ENCODE peak calls at places on chromosomes 13 and 19, in eight cellular contexts. R, M, Q, V, S, D, N and H are unnamed samples.

GRCh38 chr13:39816936-39817335 is 161.5 kb downstream of the COG6 start:
- DNase-seq in R (no peak), M (no peak), Q (no peak), V (no peak), S (no peak), D (no peak), N (no peak), H (no peak)

GRCh38 chr13:112069727-112070300 is 2.9 kb downstream of the SOX1 start:
- DNase-seq in R (no peak), M (no peak), Q (no peak), V (no peak), S (no peak), D (no peak), N (no peak), H (no peak)

GRCh38 chr19:3459322-3459881 is 20.9 kb downstream of the SMIM24 start:
- DNase-seq in R (no peak), M (no peak), Q (peak; percentile 78), V (peak; percentile 87), S (no peak), D (peak; percentile 65), N (peak; percentile 95), H (peak; percentile 83)

GRCh38 chr13:24279267-24279666 is 30.1 kb upstream of the C1QTNF9 start:
- DNase-seq in R (no peak), M (no peak), Q (no peak), V (no peak), S (no peak), D (no peak), N (no peak), H (no peak)

GRCh38 chr19:4369109-4369887 is 25.9 kb downstream of the MPND start:
- DNase-seq in R (peak; percentile 92), M (peak; percentile 83), Q (peak; percentile 62), V (no peak), S (peak; percentile 87), D (peak; percentile 86), N (no peak), H (peak; percentile 89)

GRCh38 chr13:113357529-113357928 is 6.4 kb downstream of the GRTP1 start:
- DNase-seq in R (no peak), M (no peak), Q (no peak), V (no peak), S (no peak), D (no peak), N (no peak), H (no peak)

GRCh38 chr13:32025730-32026129 is 5.8 kb upstream of the FRY start:
- DNase-seq in R (no peak), M (no peak), Q (peak; percentile 45), V (no peak), S (no peak), D (no peak), N (no peak), H (no peak)

GRCh38 chr19:5937550-5937949 is 23.5 kb downstream of the CAPS start:
- DNase-seq in R (peak; percentile 20), M (no peak), Q (no peak), V (no peak), S (no peak), D (no peak), N (no peak), H (no peak)

GRCh38 chr13:32211788-32212187 is 103.4 kb downstream of the ZAR1L start:
- DNase-seq in R (no peak), M (no peak), Q (no peak), V (no peak), S (no peak), D (no peak), N (no peak), H (no peak)

GRCh38 chr13:41065098-41065497 is 3.8 kb downstream of the WBP4 start:
- DNase-seq in R (no peak), M (no peak), Q (no peak), V (no peak), S (no peak), D (no peak), N (no peak), H (no peak)

GRCh38 chr13:25798998-25799397 is 252.8 kb downstream of the SHISA2 start:
- DNase-seq in R (no peak), M (no peak), Q (no peak), V (no peak), S (no peak), D (no peak), N (no peak), H (no peak)

GRCh38 chr19:13411899-13412298 is 94.4 kb downstream of the CACNA1A start:
- DNase-seq in R (no peak), M (no peak), Q (no peak), V (no peak), S (peak; percentile 33), D (no peak), N (no peak), H (no peak)

GRCh38 chr13:43783820-43784219 is 3.0 kb downstream of the ENOX1 start:
- DNase-seq in R (no peak), M (no peak), Q (no peak), V (no peak), S (no peak), D (no peak), N (no peak), H (no peak)

GRCh38 chr13:51995677-51996551 is 15.3 kb downstream of the ATP7B start:
- DNase-seq in R (no peak), M (no peak), Q (no peak), V (no peak), S (no peak), D (peak; percentile 63), N (no peak), H (no peak)

GRCh38 chr13:83943530-83944279 is 61.4 kb upstream of the SLITRK1 start:
- DNase-seq in R (no peak), M (no peak), Q (no peak), V (no peak), S (no peak), D (no peak), N (no peak), H (no peak)

GRCh38 chr13:106481919-106482318 is 53.5 kb downstream of the EFNB2 start:
- DNase-seq in R (no peak), M (no peak), Q (no peak), V (no peak), S (no peak), D (no peak), N (no peak), H (no peak)

GRCh38 chr19:48918801-48919247 is 14.7 kb upstream of the DHDH start:
- DNase-seq in R (no peak), M (no peak), Q (peak; percentile 83), V (no peak), S (no peak), D (no peak), N (no peak), H (no peak)

GRCh38 chr13:19822673-19823072 is 39.9 kb upstream of the PSPC1 start:
- DNase-seq in R (no peak), M (no peak), Q (no peak), V (no peak), S (no peak), D (no peak), N (no peak), H (no peak)

GRCh38 chr13:21673592-21674270 is 2.9 kb downstream of the FGF9 start:
- DNase-seq in R (peak; percentile 84), M (peak; percentile 57), Q (peak; percentile 71), V (no peak), S (peak; percentile 57), D (peak; percentile 56), N (no peak), H (peak; percentile 82)

GRCh38 chr19:29418106-29418684 is 107.6 kb upstream of the VSTM2B start:
- DNase-seq in R (peak; percentile 73), M (no peak), Q (no peak), V (no peak), S (no peak), D (no peak), N (no peak), H (no peak)

GRCh38 chr13:42039946-42040729 is 8.3 kb upstream of the DGKH start:
- DNase-seq in R (peak; percentile 96), M (peak; percentile 84), Q (peak; percentile 78), V (peak; percentile 70), S (peak; percentile 88), D (peak; percentile 95), N (peak; percentile 93), H (peak; percentile 95)

GRCh38 chr13:94710881-94711560 is 1.3 kb downstream of the SOX21 start:
- DNase-seq in R (peak; percentile 78), M (no peak), Q (peak; percentile 64), V (no peak), S (no peak), D (no peak), N (no peak), H (peak; percentile 63)
- H3K27me3 ChIP-seq in R (peaks cover 100% of the 10 kb centered on the region), M (peaks cover 44% of the 10 kb centered on the region), Q (peaks cover 31% of the 10 kb centered on the region), V (peaks cover 42% of the 10 kb centered on the region), S (no peaks in the 10 kb centered on the region), D (peaks cover 91% of the 10 kb centered on the region), N (no peaks in the 10 kb centered on the region), H (peaks cover 95% of the 10 kb centered on the region)

DNA sequence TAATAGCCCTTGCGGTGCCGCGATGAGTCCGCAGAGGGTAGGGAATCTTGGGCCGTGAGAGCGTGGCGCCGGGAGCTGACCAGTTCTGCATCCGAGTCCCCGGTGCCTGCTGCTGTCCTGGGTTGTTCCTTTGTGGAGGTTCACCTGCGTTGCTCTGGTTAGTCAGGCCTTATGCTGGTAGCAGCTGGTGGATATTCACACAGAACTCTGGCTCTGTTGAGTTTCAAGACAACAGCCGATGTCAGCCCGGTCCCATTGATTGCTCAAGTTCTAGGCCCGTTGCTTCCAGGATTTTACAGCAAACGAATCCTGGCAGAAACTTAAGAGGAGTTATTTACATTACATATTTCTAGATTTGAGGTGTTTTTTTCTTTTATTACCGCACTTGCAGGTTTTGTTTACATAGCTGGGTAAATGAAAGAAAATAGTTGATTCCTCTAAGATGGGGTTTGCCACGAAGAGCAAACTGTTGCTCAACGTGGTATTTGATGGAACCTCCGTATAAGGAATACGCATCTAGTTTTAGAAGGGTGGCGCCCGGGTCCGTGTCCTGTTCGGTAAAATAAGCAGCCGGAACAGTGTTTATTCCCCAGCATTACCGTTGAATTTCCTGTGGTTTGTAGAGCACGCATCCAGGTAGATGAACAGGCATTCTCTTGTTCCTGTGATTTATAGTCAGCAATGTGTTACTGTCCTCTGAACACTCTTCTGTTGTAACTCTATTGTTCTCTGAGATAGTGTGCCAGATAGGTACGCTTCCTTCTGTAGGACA is 1.3 kb downstream of the CLDN10 start:
- DNase-seq in R (peak; percentile 79), M (no peak), Q (peak; percentile 52), V (no peak), S (no peak), D (peak; percentile 21), N (no peak), H (no peak)
- H3K27me3 ChIP-seq in R (peaks cover 65% of the 10 kb centered on the region), M (peaks cover 16% of the 10 kb centered on the region), Q (no peaks in the 10 kb centered on the region), V (peaks cover 5% of the 10 kb centered on the region), S (peaks cover 1% of the 10 kb centered on the region), D (peaks cover 22% of the 10 kb centered on the region), N (no peaks in the 10 kb centered on the region), H (peaks cover 51% of the 10 kb centered on the region)

DNA sequence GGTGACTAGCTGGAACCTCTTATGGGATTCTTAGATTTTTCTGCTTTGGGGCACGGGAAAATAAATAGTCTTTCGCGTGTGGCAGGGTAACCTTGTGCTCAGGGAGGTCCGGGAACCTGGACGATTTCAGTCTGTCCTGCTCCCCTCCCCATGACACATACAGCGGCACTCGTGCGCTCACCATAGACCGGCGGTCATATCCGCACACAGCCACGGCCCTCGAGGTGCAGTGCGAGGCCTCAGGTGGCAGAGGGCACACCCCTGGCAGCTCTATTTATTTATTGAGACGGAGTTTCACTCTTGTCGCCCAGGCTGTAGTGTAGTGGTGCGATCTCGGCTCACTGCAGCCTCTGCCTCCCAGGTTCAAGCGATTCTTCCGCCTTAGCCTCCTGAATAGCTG is 3.0 kb downstream of the ONECUT3 start:
- DNase-seq in R (peak; percentile 43), M (no peak), Q (no peak), V (no peak), S (no peak), D (no peak), N (no peak), H (no peak)
- H3K27me3 ChIP-seq in R (peaks cover 92% of the 10 kb centered on the region), M (peaks cover 53% of the 10 kb centered on the region), Q (peaks cover 90% of the 10 kb centered on the region), V (peaks cover 12% of the 10 kb centered on the region), S (peaks cover 1% of the 10 kb centered on the region), D (peaks cover 82% of the 10 kb centered on the region), N (peaks cover 10% of the 10 kb centered on the region), H (peaks cover 84% of the 10 kb centered on the region)

GRCh38 chr19:46198756-46199155 is 30.8 kb upstream of the IGFL1 start:
- DNase-seq in R (no peak), M (no peak), Q (no peak), V (no peak), S (no peak), D (no peak), N (no peak), H (no peak)
- H3K27me3 ChIP-seq in R (peaks cover 15% of the 10 kb centered on the region), M (peaks cover 7% of the 10 kb centered on the region), Q (no peaks in the 10 kb centered on the region), V (no peaks in the 10 kb centered on the region), S (peaks cover 2% of the 10 kb centered on the region), D (no peaks in the 10 kb centered on the region), N (no peaks in the 10 kb centered on the region), H (peaks cover 6% of the 10 kb centered on the region)